ENCODE peak calls at places on chromosome 13, in four cellular contexts. C is AG08395, G is ecto neural progenitor cell, R is cortex of kidney. X is an unnamed sample.

GRCh38 chr13:57673197-57673596 is 41.7 kb downstream of the PCDH17 start:
- DNase-seq in G (no peak), C (no peak), R (no peak), X (no peak)

GRCh38 chr13:21365574-21365973 is 93.5 kb downstream of the ZDHHC20 start:
- DNase-seq in R (no peak), G (no peak), C (no peak), X (no peak)

GRCh38 chr13:113273856-113274590 is 23.0 kb upstream of the LAMP1 start:
- DNase-seq in G (no peak), C (peak), R (no peak), X (peak)

GRCh38 chr13:97535619-97536018 is 101.7 kb downstream of the RAP2A start:
- DNase-seq in G (no peak), R (no peak), C (peak), X (peak)

GRCh38 chr13:109680930-109681329 is 105.5 kb downstream of the IRS2 start:
- DNase-seq in C (no peak), R (no peak), G (peak), X (no peak)

GRCh38 chr13:105462098-105462497 is 1073.4 kb downstream of the EFNB2 start:
- DNase-seq in R (no peak), C (no peak), G (no peak), X (no peak)

GRCh38 chr13:59680429-59681024 is 483.2 kb downstream of the DIAPH3 start:
- DNase-seq in R (no peak), C (peak), G (no peak), X (peak)

GRCh38 chr13:44380404-44381165 is 7.0 kb downstream of the SERP2 start:
- DNase-seq in R (no peak), G (no peak), C (peak), X (no peak)

GRCh38 chr13:86581711-86582110 is 782.5 kb upstream of the SLITRK6 start:
- DNase-seq in G (no peak), R (no peak), C (no peak), X (no peak)